ENCODE peak calls at places on chromosomes 16 and 17, in nine cellular contexts. R, W, I, F, E, N, Y, A and Z are unnamed samples.

GRCh38 chr16:4290236-4290830 is 17.5 kb upstream of the TFAP4 start:
- DNase-seq in R (no peak), W (no peak), I (peak; percentile 82), F (no peak), E (no peak), N (no peak), Y (no peak), A (no peak), Z (no peak)

GRCh38 chr17:72122668-72123495 is 2.1 kb downstream of the SOX9 start:
- DNase-seq in R (no peak), W (no peak), I (peak; percentile 61), F (no peak), E (no peak), N (no peak), Y (no peak), A (no peak), Z (no peak)

GRCh38 chr17:56593741-56594527 is 435 bp downstream of the NOG start:
- DNase-seq in R (peak; percentile 74), W (no peak), I (peak; percentile 70), F (peak; percentile 58), E (no peak), N (no peak), Y (peak; percentile 49), A (peak; percentile 24), Z (peak; percentile 17)

GRCh38 chr17:73338566-73339247 is 26.9 kb upstream of the CDC42EP4 start:
- DNase-seq in R (no peak), W (no peak), I (no peak), F (no peak), E (no peak), N (no peak), Y (no peak), A (no peak), Z (no peak)

GRCh38 chr16:82843606-82844271 is 217.0 kb downstream of the CDH13 start:
- DNase-seq in R (no peak), W (no peak), I (no peak), F (no peak), E (no peak), N (no peak), Y (no peak), A (no peak), Z (no peak)

GRCh38 chr17:37064956-37065355 is 116.2 kb downstream of the AATF start:
- DNase-seq in R (no peak), W (no peak), I (no peak), F (no peak), E (no peak), N (no peak), Y (no peak), A (no peak), Z (no peak)

GRCh38 chr16:3963203-3963602 is 82.7 kb upstream of the CREBBP start:
- DNase-seq in R (peak; percentile 79), W (no peak), I (peak; percentile 24), F (no peak), E (no peak), N (no peak), Y (peak; percentile 45), A (no peak), Z (peak; percentile 41)

GRCh38 chr16:81797443-81797842 is 18.4 kb downstream of the PLCG2 start:
- DNase-seq in R (no peak), W (peak; percentile 92), I (no peak), F (no peak), E (no peak), N (no peak), Y (peak; percentile 39), A (no peak), Z (peak; percentile 43)

GRCh38 chr16:83744521-83744981 is 63.2 kb upstream of the HSBP1 start:
- DNase-seq in R (no peak), W (no peak), I (no peak), F (no peak), E (no peak), N (peak; percentile 10), Y (no peak), A (no peak), Z (no peak)

GRCh38 chr17:69486779-69487637 is 72.5 kb downstream of the MAP2K6 start:
- DNase-seq in R (no peak), W (no peak), I (no peak), F (no peak), E (no peak), N (no peak), Y (no peak), A (no peak), Z (no peak)

GRCh38 chr16:47565454-47565853 is 104.3 kb downstream of the PHKB start:
- DNase-seq in R (no peak), W (peak; percentile 24), I (peak; percentile 74), F (no peak), E (no peak), N (no peak), Y (peak; percentile 45), A (no peak), Z (no peak)

GRCh38 chr17:16661217-16661616 is 7.6 kb upstream of the ZNF624 start:
- DNase-seq in R (no peak), W (no peak), I (peak; percentile 62), F (no peak), E (no peak), N (no peak), Y (no peak), A (no peak), Z (no peak)